ENCODE peak calls at places on chromosome 16, in six cellular contexts. Q is stimulated activated effector memory CD8-positive, alpha-beta T cell treated with anti-CD3 and anti-CD28 coated beads, Interleukin-12 subunit alpha, Interleukin-12 subunit beta, amount 100 ng/mL, for 72 hours; T is hypothalamus; Z is PC-3; U is activated CD8-positive, alpha-beta memory T cell treated with anti-CD3 and anti-CD28 coated beads for 1 hour; Y is skeletal muscle cell. S is an unnamed sample.

GRCh38 chr16:86455116-86455515 is 55.2 kb upstream of the FOXF1 start:
- DNase-seq in Z (no peak), Q (no peak), U (no peak), Y (peak), T (no peak), S (no peak)

GRCh38 chr16:74874912-74875311 is 100.3 kb upstream of the FA2H start:
- DNase-seq in Q (no peak), Z (no peak), Y (no peak), T (no peak), U (no peak), S (no peak)

GRCh38 chr16:89660146-89660545 is 2.5 kb downstream of the SPATA33 start:
- DNase-seq in Z (no peak), Q (no peak), Y (no peak), T (no peak), U (no peak), S (no peak)

GRCh38 chr16:5012887-5013286 is 20.8 kb downstream of the NAGPA start:
- DNase-seq in T (no peak), Y (no peak), Z (no peak), U (no peak), Q (no peak), S (no peak)

GRCh38 chr16:20520103-20520502 is 56.1 kb downstream of the ACSM2B start:
- DNase-seq in Q (no peak), U (no peak), Z (no peak), Y (no peak), T (no peak), S (no peak)

GRCh38 chr16:67063008-67063407 is 34.1 kb downstream of the CBFB start:
- DNase-seq in Y (no peak), Z (no peak), T (no peak), Q (no peak), U (no peak), S (no peak)

GRCh38 chr16:4465977-4466779 is 8.2 kb downstream of the NMRAL1 start:
- DNase-seq in Z (no peak), T (no peak), U (peak), Q (peak), Y (no peak), S (no peak)

GRCh38 chr16:28260193-28260592 is 32.1 kb upstream of the SBK1 start:
- DNase-seq in Z (no peak), U (no peak), Q (no peak), Y (no peak), T (no peak), S (no peak)

GRCh38 chr16:89410794-89411309 is 79.5 kb downstream of the ANKRD11 start:
- DNase-seq in U (no peak), Z (no peak), Y (peak), T (no peak), Q (no peak), S (no peak)

GRCh38 chr16:72092832-72093447 is 480 bp downstream of the TXNL4B start:
- DNase-seq in U (no peak), Q (no peak), T (no peak), Y (peak), Z (peak), S (no peak)

GRCh38 chr16:24539850-24540484 is 601 bp downstream of the RBBP6 start:
- DNase-seq in T (peak), U (peak), Y (no peak), Q (no peak), Z (no peak), S (peak)

GRCh38 chr16:52611817-52612673 is 65.1 kb upstream of the TOX3 start:
- DNase-seq in Z (peak), Q (no peak), U (no peak), T (no peak), Y (no peak), S (no peak)